ENCODE peak calls at places on chromosomes 6 and 20, in ten cellular contexts. One of them, this sample, is unnamed.

GRCh38 chr6:99604161-99605073 is 2.2 kb upstream of the PRDM13 start:
- DNase-seq in aorta: no peak
- DNase-seq in A673: no peak
- DNase-seq in nephron progenitor cell: peak
- DNase-seq in stomach: no peak
- DNase-seq in fibroblast of the aortic adventitia: no peak
- DNase-seq in frontal cortex: no peak
- DNase-seq in T-helper 2 cell: no peak
- DNase-seq in iris pigment epithelial cell: no peak
- DNase-seq in astrocyte of the spinal cord: no peak
- DNase-seq in this sample: no peak

GRCh38 chr6:30970946-30971345 is 12.6 kb upstream of the MUC21 start:
- DNase-seq in nephron progenitor cell: no peak
- DNase-seq in frontal cortex: no peak
- DNase-seq in iris pigment epithelial cell: no peak
- DNase-seq in aorta: no peak
- DNase-seq in astrocyte of the spinal cord: no peak
- DNase-seq in fibroblast of the aortic adventitia: no peak
- DNase-seq in T-helper 2 cell: no peak
- DNase-seq in stomach: no peak
- DNase-seq in A673: peak
- DNase-seq in this sample: no peak

GRCh38 chr6:148431413-148431812 is 88.8 kb downstream of the SASH1 start:
- DNase-seq in A673: no peak
- DNase-seq in stomach: no peak
- DNase-seq in fibroblast of the aortic adventitia: no peak
- DNase-seq in nephron progenitor cell: peak
- DNase-seq in iris pigment epithelial cell: no peak
- DNase-seq in aorta: no peak
- DNase-seq in astrocyte of the spinal cord: no peak
- DNase-seq in T-helper 2 cell: no peak
- DNase-seq in frontal cortex: no peak
- DNase-seq in this sample: no peak

GRCh38 chr6:25446815-25447569 is 167.8 kb downstream of the CARMIL1 start:
- DNase-seq in stomach: no peak
- DNase-seq in A673: no peak
- DNase-seq in astrocyte of the spinal cord: no peak
- DNase-seq in fibroblast of the aortic adventitia: no peak
- DNase-seq in T-helper 2 cell: no peak
- DNase-seq in frontal cortex: no peak
- DNase-seq in iris pigment epithelial cell: no peak
- DNase-seq in nephron progenitor cell: no peak
- DNase-seq in aorta: no peak
- DNase-seq in this sample: no peak

GRCh38 chr6:16494781-16495180 is 256.4 kb downstream of the GMPR start:
- DNase-seq in aorta: no peak
- DNase-seq in stomach: no peak
- DNase-seq in iris pigment epithelial cell: peak
- DNase-seq in nephron progenitor cell: no peak
- DNase-seq in frontal cortex: no peak
- DNase-seq in fibroblast of the aortic adventitia: no peak
- DNase-seq in T-helper 2 cell: no peak
- DNase-seq in A673: no peak
- DNase-seq in astrocyte of the spinal cord: peak
- DNase-seq in this sample: no peak

GRCh38 chr20:63736893-63737689 is 627 bp downstream of the LIME1 start:
- DNase-seq in stomach: no peak
- DNase-seq in fibroblast of the aortic adventitia: no peak
- DNase-seq in frontal cortex: no peak
- DNase-seq in nephron progenitor cell: no peak
- DNase-seq in astrocyte of the spinal cord: no peak
- DNase-seq in aorta: peak
- DNase-seq in T-helper 2 cell: peak
- DNase-seq in iris pigment epithelial cell: no peak
- DNase-seq in A673: no peak
- DNase-seq in this sample: no peak

GRCh38 chr6:43283905-43284304 is 14.2 kb upstream of the SLC22A7 start:
- DNase-seq in fibroblast of the aortic adventitia: no peak
- DNase-seq in iris pigment epithelial cell: no peak
- DNase-seq in astrocyte of the spinal cord: no peak
- DNase-seq in frontal cortex: no peak
- DNase-seq in aorta: no peak
- DNase-seq in stomach: no peak
- DNase-seq in T-helper 2 cell: no peak
- DNase-seq in A673: no peak
- DNase-seq in nephron progenitor cell: no peak
- DNase-seq in this sample: no peak

GRCh38 chr6:18997375-18997826 is 610.3 kb downstream of the RNF144B start:
- DNase-seq in iris pigment epithelial cell: peak
- DNase-seq in frontal cortex: no peak
- DNase-seq in A673: peak
- DNase-seq in T-helper 2 cell: no peak
- DNase-seq in stomach: no peak
- DNase-seq in aorta: no peak
- DNase-seq in fibroblast of the aortic adventitia: peak
- DNase-seq in nephron progenitor cell: peak
- DNase-seq in astrocyte of the spinal cord: peak
- DNase-seq in this sample: peak

GRCh38 chr6:132867055-132867454 is 52.7 kb downstream of the RPS12 start:
- DNase-seq in fibroblast of the aortic adventitia: peak
- DNase-seq in A673: no peak
- DNase-seq in nephron progenitor cell: no peak
- DNase-seq in iris pigment epithelial cell: peak
- DNase-seq in aorta: no peak
- DNase-seq in T-helper 2 cell: no peak
- DNase-seq in stomach: no peak
- DNase-seq in frontal cortex: no peak
- DNase-seq in astrocyte of the spinal cord: no peak
- DNase-seq in this sample: peak

GRCh38 chr20:4544765-4545164 is 176.9 kb upstream of the PRND start:
- DNase-seq in nephron progenitor cell: no peak
- DNase-seq in frontal cortex: no peak
- DNase-seq in A673: no peak
- DNase-seq in T-helper 2 cell: no peak
- DNase-seq in stomach: no peak
- DNase-seq in iris pigment epithelial cell: peak
- DNase-seq in fibroblast of the aortic adventitia: peak
- DNase-seq in aorta: no peak
- DNase-seq in astrocyte of the spinal cord: peak
- DNase-seq in this sample: peak

GRCh38 chr6:25332671-25333071 is 53.5 kb downstream of the CARMIL1 start:
- DNase-seq in iris pigment epithelial cell: no peak
- DNase-seq in T-helper 2 cell: no peak
- DNase-seq in aorta: no peak
- DNase-seq in frontal cortex: no peak
- DNase-seq in nephron progenitor cell: no peak
- DNase-seq in fibroblast of the aortic adventitia: no peak
- DNase-seq in stomach: no peak
- DNase-seq in astrocyte of the spinal cord: no peak
- DNase-seq in A673: no peak
- DNase-seq in this sample: no peak

GRCh38 chr6:17589402-17590116 is 10.5 kb upstream of the FAM8A1 start:
- DNase-seq in A673: peak
- DNase-seq in stomach: no peak
- DNase-seq in T-helper 2 cell: no peak
- DNase-seq in aorta: no peak
- DNase-seq in fibroblast of the aortic adventitia: peak
- DNase-seq in nephron progenitor cell: no peak
- DNase-seq in iris pigment epithelial cell: peak
- DNase-seq in frontal cortex: no peak
- DNase-seq in astrocyte of the spinal cord: peak
- DNase-seq in this sample: peak

GRCh38 chr6:55839080-55839479 is 36.3 kb downstream of the BMP5 start:
- DNase-seq in aorta: no peak
- DNase-seq in nephron progenitor cell: no peak
- DNase-seq in astrocyte of the spinal cord: no peak
- DNase-seq in T-helper 2 cell: no peak
- DNase-seq in iris pigment epithelial cell: no peak
- DNase-seq in A673: no peak
- DNase-seq in frontal cortex: no peak
- DNase-seq in stomach: no peak
- DNase-seq in fibroblast of the aortic adventitia: no peak
- DNase-seq in this sample: no peak

GRCh38 chr6:121759370-121759769 is 323.9 kb downstream of the GJA1 start:
- DNase-seq in aorta: no peak
- DNase-seq in T-helper 2 cell: no peak
- DNase-seq in nephron progenitor cell: no peak
- DNase-seq in astrocyte of the spinal cord: no peak
- DNase-seq in fibroblast of the aortic adventitia: no peak
- DNase-seq in frontal cortex: no peak
- DNase-seq in iris pigment epithelial cell: no peak
- DNase-seq in A673: no peak
- DNase-seq in stomach: no peak
- DNase-seq in this sample: no peak